ENCODE peak calls at places on chromosomes 7 and 10, in seven cellular contexts. D is SK-N-MC, O is uterus, L is C1 segment of cervical spinal cord, Q is astrocyte of the spinal cord, E is lung, V is NCI-H345. T is an unnamed sample.

GRCh38 chr10:13613519-13613918 is 26.8 kb downstream of the PRPF18 start:
- DNase-seq in D (no peak), O (no peak), L (no peak), Q (peak), E (no peak), V (no peak), T (no peak)

GRCh38 chr10:53209941-53210611 is 437.5 kb upstream of the MBL2 start:
- DNase-seq in D (peak), O (no peak), L (no peak), Q (peak), E (no peak), V (peak), T (peak)

GRCh38 chr10:100515612-100516011 is 4.0 kb downstream of the SEC31B start:
- DNase-seq in D (no peak), O (no peak), L (no peak), Q (no peak), E (no peak), V (no peak), T (no peak)

GRCh38 chr7:12715372-12716133 is 28.1 kb downstream of the ARL4A start:
- DNase-seq in D (peak), O (peak), L (peak), Q (peak), E (peak), V (peak), T (no peak)

GRCh38 chr7:150952331-150953050 is 25.6 kb downstream of the KCNH2 start:
- DNase-seq in D (no peak), O (no peak), L (no peak), Q (no peak), E (no peak), V (no peak), T (no peak)

GRCh38 chr7:111108526-111108925 is 17.6 kb downstream of the LRRN3 start:
- DNase-seq in D (no peak), O (no peak), L (no peak), Q (no peak), E (no peak), V (no peak), T (no peak)

GRCh38 chr10:87761892-87762291 is 56.1 kb downstream of the ATAD1 start:
- DNase-seq in D (no peak), O (no peak), L (no peak), Q (peak), E (no peak), V (no peak), T (no peak)

GRCh38 chr10:117804470-117805011 is 242.2 kb downstream of the RAB11FIP2 start:
- DNase-seq in D (no peak), O (no peak), L (peak), Q (no peak), E (no peak), V (no peak), T (no peak)

GRCh38 chr7:123601530-123601929 is at the start of gene ASB15:
- DNase-seq in D (no peak), O (no peak), L (no peak), Q (no peak), E (no peak), V (peak), T (no peak)

GRCh38 chr10:24722676-24723385 is 856 bp downstream of the ARHGAP21 start:
- DNase-seq in D (no peak), O (peak), L (peak), Q (peak), E (peak), V (no peak), T (peak)

GRCh38 chr10:62960416-62960815 is 144.2 kb upstream of the EGR2 start:
- DNase-seq in D (no peak), O (no peak), L (no peak), Q (peak), E (no peak), V (no peak), T (no peak)

T was measured in OCI-LY7.